ENCODE peak calls at places on chromosomes 2 and 18, in ten cellular contexts. G, K, A, C, B, H, Y, V, M and J are unnamed samples.

GRCh38 chr2:7209776-7210555 is 292.8 kb downstream of the RNF144A start:
- DNase-seq in G (no peak), K (no peak), A (no peak), C (peak), B (no peak), H (no peak), Y (no peak), V (no peak), M (no peak), J (peak)

GRCh38 chr2:17858064-17858463 is 20.4 kb upstream of the KCNS3 start:
- DNase-seq in G (no peak), K (no peak), A (no peak), C (no peak), B (no peak), H (no peak), Y (no peak), V (no peak), M (no peak), J (no peak)

GRCh38 chr2:124485659-124486058 is 460.6 kb downstream of the CNTNAP5 start:
- DNase-seq in G (peak), K (no peak), A (no peak), C (no peak), B (no peak), H (no peak), Y (no peak), V (no peak), M (no peak), J (no peak)

GRCh38 chr2:119683074-119683716 is 4.2 kb downstream of the TMEM177 start:
- DNase-seq in G (no peak), K (no peak), A (no peak), C (no peak), B (no peak), H (no peak), Y (no peak), V (no peak), M (no peak), J (no peak)

GRCh38 chr2:48589170-48589767 is 28.4 kb upstream of the GTF2A1L start:
- DNase-seq in G (peak), K (peak), A (peak), C (peak), B (peak), H (no peak), Y (no peak), V (peak), M (peak), J (peak)

GRCh38 chr2:10352361-10352760 is 49.7 kb downstream of the HPCAL1 start:
- DNase-seq in G (peak), K (no peak), A (no peak), C (no peak), B (no peak), H (no peak), Y (no peak), V (no peak), M (no peak), J (no peak)

GRCh38 chr2:85243101-85244072 is 84.4 kb downstream of the TGOLN2 start:
- DNase-seq in G (peak), K (peak), A (peak), C (no peak), B (no peak), H (no peak), Y (no peak), V (no peak), M (peak), J (peak)

GRCh38 chr2:25491966-25492532 is 150.3 kb upstream of the DNMT3A start:
- DNase-seq in G (no peak), K (no peak), A (no peak), C (peak), B (no peak), H (no peak), Y (peak), V (no peak), M (no peak), J (peak)

GRCh38 chr2:40284797-40285196 is 167.1 kb downstream of the SLC8A1 start:
- DNase-seq in G (no peak), K (no peak), A (no peak), C (peak), B (no peak), H (no peak), Y (peak), V (no peak), M (no peak), J (no peak)

GRCh38 chr2:3223080-3223923 is 154.3 kb downstream of the EIPR1 start:
- DNase-seq in G (no peak), K (no peak), A (peak), C (peak), B (no peak), H (peak), Y (no peak), V (no peak), M (no peak), J (peak)

GRCh38 chr18:7980136-7980535 is 413.0 kb downstream of the PTPRM start:
- DNase-seq in G (peak), K (no peak), A (no peak), C (no peak), B (no peak), H (no peak), Y (no peak), V (no peak), M (no peak), J (no peak)

GRCh38 chr2:85847051-85847588 is 41.7 kb downstream of the ST3GAL5 start:
- DNase-seq in G (no peak), K (no peak), A (no peak), C (no peak), B (no peak), H (no peak), Y (no peak), V (no peak), M (no peak), J (no peak)

GRCh38 chr2:41782306-41783158 is 265.3 kb upstream of the PKDCC start:
- DNase-seq in G (peak), K (no peak), A (peak), C (peak), B (peak), H (peak), Y (peak), V (peak), M (peak), J (peak)

GRCh38 chr2:148670773-148671172 is 26.2 kb downstream of the EPC2 start:
- DNase-seq in G (no peak), K (no peak), A (no peak), C (peak), B (peak), H (no peak), Y (no peak), V (no peak), M (no peak), J (peak)

GRCh38 chr2:224173210-224173609 is 134.1 kb upstream of the SERPINE2 start:
- DNase-seq in G (no peak), K (no peak), A (no peak), C (no peak), B (no peak), H (no peak), Y (no peak), V (no peak), M (no peak), J (no peak)

GRCh38 chr18:25561923-25562322 is 210.0 kb upstream of the ZNF521 start:
- DNase-seq in G (peak), K (no peak), A (peak), C (peak), B (no peak), H (no peak), Y (peak), V (no peak), M (peak), J (peak)

GRCh38 chr2:66435549-66435875 is 587 bp downstream of the MEIS1 start:
- DNase-seq in G (no peak), K (no peak), A (no peak), C (no peak), B (no peak), H (no peak), Y (no peak), V (no peak), M (peak), J (no peak)

GRCh38 chr2:20067992-20068727 is 16.7 kb upstream of the LAPTM4A start:
- DNase-seq in G (no peak), K (no peak), A (no peak), C (peak), B (peak), H (no peak), Y (peak), V (peak), M (no peak), J (peak)

GRCh38 chr2:8535821-8536685 is 145.8 kb upstream of the ID2 start:
- DNase-seq in G (peak), K (no peak), A (no peak), C (no peak), B (no peak), H (no peak), Y (no peak), V (no peak), M (no peak), J (peak)

GRCh38 chr2:64838817-64839216 is 150.4 kb upstream of the SLC1A4 start:
- DNase-seq in G (peak), K (no peak), A (no peak), C (peak), B (peak), H (no peak), Y (peak), V (peak), M (no peak), J (peak)

GRCh38 chr18:50967714-50968661 is at the start of gene ELAC1:
- DNase-seq in G (peak), K (peak), A (peak), C (peak), B (peak), H (peak), Y (peak), V (peak), M (peak), J (peak)

GRCh38 chr2:231891514-231891905 is 34.7 kb downstream of the NPPC start:
- DNase-seq in G (no peak), K (no peak), A (no peak), C (no peak), B (no peak), H (no peak), Y (no peak), V (no peak), M (no peak), J (no peak)

GRCh38 chr2:10220516-10221391 is 82.0 kb upstream of the HPCAL1 start:
- DNase-seq in G (peak), K (no peak), A (no peak), C (peak), B (no peak), H (no peak), Y (peak), V (no peak), M (no peak), J (peak)